ENCODE peak calls at places on chromosomes 2 and 18, in seven cellular contexts. M is stimulated activated CD4-positive, alpha-beta T cell treated with anti-CD3 and anti-CD28 coated beads, TNF-alpha, amount 100 ng/mL, for 48 hours; W is astrocyte of the spinal cord; S is fibroblast of mammary gland; U is mesenteric fat pad; Z is anterior cingulate cortex; O is astrocyte of the hippocampus. X is an unnamed sample.

GRCh38 chr2:23513881-23514793 is 129.2 kb downstream of the KLHL29 start:
- DNase-seq in S (no peak), W (no peak), M (no peak), U (no peak), O (no peak), Z (no peak), X (no peak)

GRCh38 chr2:232398293-232399034 is 8.2 kb upstream of the ALPG start:
- DNase-seq in M (no peak), S (no peak), U (no peak), Z (no peak), W (no peak), O (no peak), X (peak)

GRCh38 chr2:112345030-112346027 is 69.9 kb downstream of the ZC3H6 start:
- DNase-seq in M (no peak), Z (no peak), W (no peak), U (no peak), O (no peak), S (no peak), X (no peak)

GRCh38 chr2:29314816-29315571 is 199.8 kb downstream of the CLIP4 start:
- DNase-seq in S (no peak), W (peak), U (no peak), Z (peak), M (peak), O (peak), X (no peak)

GRCh38 chr2:168526641-168527040 is 70.6 kb downstream of the CERS6 start:
- DNase-seq in S (peak), W (no peak), M (no peak), O (no peak), U (no peak), Z (no peak), X (no peak)

GRCh38 chr2:30561349-30561748 is 114.3 kb downstream of the LCLAT1 start:
- DNase-seq in O (no peak), U (no peak), W (no peak), S (peak), M (no peak), Z (no peak), X (no peak)

GRCh38 chr2:103738626-103739025 is 976.8 kb downstream of the TMEM182 start:
- DNase-seq in M (no peak), Z (no peak), U (no peak), O (no peak), W (no peak), S (no peak), X (no peak)

GRCh38 chr2:30287857-30288513 is 56.7 kb downstream of the LBH start:
- DNase-seq in O (no peak), W (no peak), S (no peak), U (no peak), Z (no peak), M (no peak), X (no peak)

GRCh38 chr2:85602476-85603234 is at the start of gene TMEM150A:
- DNase-seq in U (peak), M (peak), Z (peak), O (peak), S (peak), W (peak), X (peak)

GRCh38 chr18:23135679-23136325 is 517 bp downstream of the CABLES1 start:
- DNase-seq in W (no peak), U (no peak), Z (no peak), O (peak), S (no peak), M (peak), X (no peak)

GRCh38 chr2:17387591-17387990 is 130.6 kb downstream of the RAD51AP2 start:
- DNase-seq in W (peak), M (no peak), Z (no peak), O (peak), S (no peak), U (no peak), X (no peak)

GRCh38 chr2:128145651-128146050 is 54.7 kb downstream of the UGGT1 start:
- DNase-seq in M (no peak), S (peak), W (peak), U (no peak), Z (no peak), O (peak), X (no peak)

GRCh38 chr18:45870419-45870818 is 44.9 kb downstream of the SIGLEC15 start:
- DNase-seq in M (no peak), U (no peak), O (no peak), Z (no peak), W (no peak), S (no peak), X (no peak)

GRCh38 chr2:66828876-66829275 is 394.0 kb downstream of the MEIS1 start:
- DNase-seq in S (no peak), O (no peak), W (no peak), M (no peak), U (no peak), Z (no peak), X (no peak)

GRCh38 chr2:173417341-173417740 is 62.7 kb downstream of the CDCA7 start:
- DNase-seq in O (no peak), Z (no peak), U (no peak), S (no peak), M (no peak), W (no peak), X (no peak)

GRCh38 chr2:122078451-122078850 is 323.0 kb downstream of the TSN start:
- DNase-seq in S (no peak), O (peak), W (no peak), M (no peak), U (no peak), Z (no peak), X (no peak)

GRCh38 chr2:217065695-217066405 is 206.0 kb upstream of the TNP1 start:
- DNase-seq in M (no peak), O (no peak), U (no peak), Z (no peak), S (peak), W (peak), X (peak)

GRCh38 chr2:193518061-193518817 is 1323.5 kb upstream of the TMEFF2 start:
- DNase-seq in S (peak), M (no peak), O (peak), U (no peak), W (peak), Z (no peak), X (no peak)

GRCh38 chr2:14633031-14633430 is 514 bp downstream of the LRATD1 start:
- DNase-seq in M (no peak), U (no peak), W (no peak), Z (peak), O (peak), S (no peak), X (no peak)

GRCh38 chr2:43851026-43851980 is 12.5 kb downstream of the ABCG8 start:
- DNase-seq in M (no peak), O (no peak), S (no peak), W (no peak), Z (no peak), U (no peak), X (no peak)